ENCODE peak calls at places on chromosomes 11 and 22, in ten cellular contexts. One of them, this sample, is unnamed.

GRCh38 chr22:38110863-38111852 is 674 bp upstream of the BAIAP2L2 start:
- DNase-seq in cardiac muscle cell: no peak
- DNase-seq in psoas muscle: no peak
- DNase-seq in activated CD8-positive, alpha-beta T cell treated with anti-CD3 and anti-CD28 coated beads for 36 hours: no peak
- DNase-seq in fibroblast of the aortic adventitia: peak; percentile 46
- DNase-seq in mammary epithelial cell: no peak
- DNase-seq in HepG2: peak; percentile 49
- DNase-seq in WTC11: peak; percentile 63
- DNase-seq in prostate gland: no peak
- DNase-seq in right lobe of liver: peak; percentile 42
- DNase-seq in this sample: no peak

GRCh38 chr22:17897411-17897810 is 123.1 kb upstream of the BID start:
- DNase-seq in cardiac muscle cell: no peak
- DNase-seq in psoas muscle: no peak
- DNase-seq in activated CD8-positive, alpha-beta T cell treated with anti-CD3 and anti-CD28 coated beads for 36 hours: no peak
- DNase-seq in fibroblast of the aortic adventitia: no peak
- DNase-seq in mammary epithelial cell: peak; percentile 40
- DNase-seq in HepG2: peak; percentile 16
- DNase-seq in WTC11: no peak
- DNase-seq in prostate gland: no peak
- DNase-seq in right lobe of liver: no peak
- DNase-seq in this sample: no peak

GRCh38 chr22:35883028-35883620 is 145.5 kb downstream of the RBFOX2 start:
- DNase-seq in cardiac muscle cell: peak; percentile 18
- DNase-seq in psoas muscle: no peak
- DNase-seq in activated CD8-positive, alpha-beta T cell treated with anti-CD3 and anti-CD28 coated beads for 36 hours: no peak
- DNase-seq in fibroblast of the aortic adventitia: peak; percentile 55
- DNase-seq in mammary epithelial cell: peak; percentile 68
- DNase-seq in HepG2: no peak
- DNase-seq in WTC11: no peak
- DNase-seq in prostate gland: no peak
- DNase-seq in right lobe of liver: no peak
- DNase-seq in this sample: no peak

GRCh38 chr11:128451651-128452470 is 135.5 kb downstream of the ETS1 start:
- DNase-seq in cardiac muscle cell: no peak
- DNase-seq in psoas muscle: peak; percentile 77
- DNase-seq in activated CD8-positive, alpha-beta T cell treated with anti-CD3 and anti-CD28 coated beads for 36 hours: no peak
- DNase-seq in fibroblast of the aortic adventitia: peak; percentile 80
- DNase-seq in mammary epithelial cell: peak; percentile 44
- DNase-seq in HepG2: peak; percentile 82
- DNase-seq in WTC11: no peak
- DNase-seq in prostate gland: no peak
- DNase-seq in right lobe of liver: peak; percentile 59
- DNase-seq in this sample: no peak

GRCh38 chr11:100851129-100851528 is 164.0 kb downstream of the ARHGAP42 start:
- DNase-seq in cardiac muscle cell: no peak
- DNase-seq in psoas muscle: no peak
- DNase-seq in activated CD8-positive, alpha-beta T cell treated with anti-CD3 and anti-CD28 coated beads for 36 hours: no peak
- DNase-seq in fibroblast of the aortic adventitia: peak; percentile 49
- DNase-seq in mammary epithelial cell: peak; percentile 48
- DNase-seq in HepG2: no peak
- DNase-seq in WTC11: no peak
- DNase-seq in prostate gland: no peak
- DNase-seq in right lobe of liver: no peak
- DNase-seq in this sample: no peak

GRCh38 chr11:7272373-7272772 is 20.7 kb downstream of the SYT9 start:
- DNase-seq in cardiac muscle cell: no peak
- DNase-seq in psoas muscle: no peak
- DNase-seq in activated CD8-positive, alpha-beta T cell treated with anti-CD3 and anti-CD28 coated beads for 36 hours: no peak
- DNase-seq in fibroblast of the aortic adventitia: no peak
- DNase-seq in mammary epithelial cell: no peak
- DNase-seq in HepG2: no peak
- DNase-seq in WTC11: no peak
- DNase-seq in prostate gland: no peak
- DNase-seq in right lobe of liver: no peak
- DNase-seq in this sample: no peak

GRCh38 chr11:93738647-93739081 is 2.6 kb downstream of the TAF1D start:
- DNase-seq in cardiac muscle cell: no peak
- DNase-seq in psoas muscle: no peak
- DNase-seq in activated CD8-positive, alpha-beta T cell treated with anti-CD3 and anti-CD28 coated beads for 36 hours: no peak
- DNase-seq in fibroblast of the aortic adventitia: no peak
- DNase-seq in mammary epithelial cell: peak; percentile 41
- DNase-seq in HepG2: no peak
- DNase-seq in WTC11: no peak
- DNase-seq in prostate gland: no peak
- DNase-seq in right lobe of liver: no peak
- DNase-seq in this sample: no peak

GRCh38 chr11:22163394-22163797 is 29.5 kb upstream of the ANO5 start:
- DNase-seq in cardiac muscle cell: no peak
- DNase-seq in psoas muscle: no peak
- DNase-seq in activated CD8-positive, alpha-beta T cell treated with anti-CD3 and anti-CD28 coated beads for 36 hours: no peak
- DNase-seq in fibroblast of the aortic adventitia: no peak
- DNase-seq in mammary epithelial cell: peak; percentile 25
- DNase-seq in HepG2: no peak
- DNase-seq in WTC11: no peak
- DNase-seq in prostate gland: no peak
- DNase-seq in right lobe of liver: no peak
- DNase-seq in this sample: no peak

GRCh38 chr22:17264321-17265052 is 45.3 kb upstream of the ADA2 start:
- DNase-seq in cardiac muscle cell: peak; percentile 77
- DNase-seq in psoas muscle: peak; percentile 84
- DNase-seq in activated CD8-positive, alpha-beta T cell treated with anti-CD3 and anti-CD28 coated beads for 36 hours: no peak
- DNase-seq in fibroblast of the aortic adventitia: peak; percentile 2
- DNase-seq in mammary epithelial cell: no peak
- DNase-seq in HepG2: no peak
- DNase-seq in WTC11: peak; percentile 59
- DNase-seq in prostate gland: no peak
- DNase-seq in right lobe of liver: no peak
- DNase-seq in this sample: no peak

GRCh38 chr22:37884420-37884819 is 21.7 kb upstream of the MICALL1 start:
- DNase-seq in cardiac muscle cell: no peak
- DNase-seq in psoas muscle: no peak
- DNase-seq in activated CD8-positive, alpha-beta T cell treated with anti-CD3 and anti-CD28 coated beads for 36 hours: no peak
- DNase-seq in fibroblast of the aortic adventitia: peak; percentile 71
- DNase-seq in mammary epithelial cell: no peak
- DNase-seq in HepG2: no peak
- DNase-seq in WTC11: no peak
- DNase-seq in prostate gland: no peak
- DNase-seq in right lobe of liver: no peak
- DNase-seq in this sample: no peak

GRCh38 chr22:20946080-20946986 is 20.7 kb upstream of the AIFM3 start:
- DNase-seq in cardiac muscle cell: no peak
- DNase-seq in psoas muscle: no peak
- DNase-seq in activated CD8-positive, alpha-beta T cell treated with anti-CD3 and anti-CD28 coated beads for 36 hours: no peak
- DNase-seq in fibroblast of the aortic adventitia: peak; percentile 11
- DNase-seq in mammary epithelial cell: no peak
- DNase-seq in HepG2: no peak
- DNase-seq in WTC11: no peak
- DNase-seq in prostate gland: no peak
- DNase-seq in right lobe of liver: no peak
- DNase-seq in this sample: no peak

GRCh38 chr11:76131585-76131984 is 74.7 kb downstream of the WNT11 start:
- DNase-seq in cardiac muscle cell: peak; percentile 59
- DNase-seq in psoas muscle: no peak
- DNase-seq in activated CD8-positive, alpha-beta T cell treated with anti-CD3 and anti-CD28 coated beads for 36 hours: no peak
- DNase-seq in fibroblast of the aortic adventitia: peak; percentile 26
- DNase-seq in mammary epithelial cell: no peak
- DNase-seq in HepG2: no peak
- DNase-seq in WTC11: no peak
- DNase-seq in prostate gland: no peak
- DNase-seq in right lobe of liver: no peak
- DNase-seq in this sample: no peak

GRCh38 chr11:73715551-73715950 is 45.3 kb downstream of the RAB6A start:
- DNase-seq in cardiac muscle cell: no peak
- DNase-seq in psoas muscle: no peak
- DNase-seq in activated CD8-positive, alpha-beta T cell treated with anti-CD3 and anti-CD28 coated beads for 36 hours: no peak
- DNase-seq in fibroblast of the aortic adventitia: no peak
- DNase-seq in mammary epithelial cell: no peak
- DNase-seq in HepG2: no peak
- DNase-seq in WTC11: no peak
- DNase-seq in prostate gland: no peak
- DNase-seq in right lobe of liver: no peak
- DNase-seq in this sample: no peak

GRCh38 chr22:29208879-29209623 is 3.4 kb downstream of the EMID1 start:
- DNase-seq in cardiac muscle cell: no peak
- DNase-seq in psoas muscle: peak; percentile 70
- DNase-seq in activated CD8-positive, alpha-beta T cell treated with anti-CD3 and anti-CD28 coated beads for 36 hours: no peak
- DNase-seq in fibroblast of the aortic adventitia: no peak
- DNase-seq in mammary epithelial cell: no peak
- DNase-seq in HepG2: no peak
- DNase-seq in WTC11: no peak
- DNase-seq in prostate gland: no peak
- DNase-seq in right lobe of liver: no peak
- DNase-seq in this sample: peak; percentile 34

GRCh38 chr11:66334605-66335442 is 1.4 kb downstream of the RIN1 start:
- DNase-seq in cardiac muscle cell: no peak
- DNase-seq in psoas muscle: peak; percentile 56
- DNase-seq in activated CD8-positive, alpha-beta T cell treated with anti-CD3 and anti-CD28 coated beads for 36 hours: peak; percentile 25
- DNase-seq in fibroblast of the aortic adventitia: no peak
- DNase-seq in mammary epithelial cell: no peak
- DNase-seq in HepG2: no peak
- DNase-seq in WTC11: no peak
- DNase-seq in prostate gland: no peak
- DNase-seq in right lobe of liver: no peak
- DNase-seq in this sample: no peak

GRCh38 chr11:131954146-131954545 is 583.7 kb downstream of the NTM start:
- DNase-seq in cardiac muscle cell: no peak
- DNase-seq in psoas muscle: no peak
- DNase-seq in activated CD8-positive, alpha-beta T cell treated with anti-CD3 and anti-CD28 coated beads for 36 hours: no peak
- DNase-seq in fibroblast of the aortic adventitia: no peak
- DNase-seq in mammary epithelial cell: no peak
- DNase-seq in HepG2: no peak
- DNase-seq in WTC11: no peak
- DNase-seq in prostate gland: no peak
- DNase-seq in right lobe of liver: no peak
- DNase-seq in this sample: no peak
- TF ChIP-seq CTCF in cardiac muscle cell: no peak
- TF ChIP-seq CTCF in psoas muscle: no peak
- TF ChIP-seq CTCF in activated CD8-positive, alpha-beta T cell treated with anti-CD3 and anti-CD28 coated beads for 36 hours: no peak
- TF ChIP-seq CTCF in fibroblast of the aortic adventitia: no peak
- TF ChIP-seq CTCF in mammary epithelial cell: no peak
- TF ChIP-seq CTCF in HepG2: no peak
- TF ChIP-seq CTCF in WTC11: no peak
- TF ChIP-seq CTCF in prostate gland: no peak
- TF ChIP-seq CTCF in right lobe of liver: no peak
- TF ChIP-seq CTCF in this sample: no peak

DNA sequence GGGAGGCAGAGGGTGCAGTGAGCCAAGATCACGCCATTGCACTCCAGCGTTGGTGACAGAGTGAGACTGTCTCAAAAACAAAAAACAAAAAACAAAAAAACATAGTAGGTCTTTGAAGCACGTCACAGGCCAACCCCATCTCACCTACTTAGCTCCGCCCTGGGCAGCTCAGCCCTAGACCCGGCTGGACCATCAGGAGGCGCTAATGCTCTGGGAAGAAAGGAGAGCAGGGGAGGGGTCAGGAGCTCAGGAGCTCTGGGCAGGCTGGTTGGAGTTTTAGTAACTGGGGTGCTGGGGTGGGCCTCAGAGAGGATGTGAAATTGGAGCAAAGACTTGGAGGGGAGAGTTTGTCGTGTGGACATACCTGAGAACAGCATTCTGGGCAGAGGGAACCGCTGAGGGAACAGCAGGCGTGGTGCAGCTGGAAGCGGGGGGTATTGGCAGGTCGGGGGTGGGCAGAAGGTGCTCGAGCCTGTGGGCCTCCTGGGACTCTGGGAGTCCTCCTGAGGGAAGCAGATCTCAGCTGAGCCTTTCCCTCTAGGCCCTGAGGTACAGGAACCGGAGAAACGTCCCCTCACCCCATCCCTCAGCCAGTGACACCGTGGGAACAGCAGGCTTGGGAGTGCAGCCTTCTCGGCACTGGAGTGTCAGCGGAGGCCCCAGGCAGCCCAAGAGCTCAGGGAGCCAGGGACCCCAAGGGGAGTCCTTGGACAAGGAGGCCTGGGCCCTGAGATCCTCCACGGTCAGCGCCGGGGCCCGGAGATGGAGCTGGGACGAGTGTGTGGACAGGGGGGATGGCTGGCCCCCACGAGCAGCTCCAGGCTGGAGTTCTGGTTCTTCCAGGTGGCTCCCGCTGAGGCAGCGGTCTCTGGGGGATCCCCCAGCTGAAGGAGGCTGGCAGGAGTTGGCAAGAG is 2.2 kb upstream of the RPS6KA4 start:
- DNase-seq in cardiac muscle cell: peak; percentile 84
- DNase-seq in psoas muscle: peak; percentile 49
- DNase-seq in activated CD8-positive, alpha-beta T cell treated with anti-CD3 and anti-CD28 coated beads for 36 hours: peak; percentile 70
- DNase-seq in fibroblast of the aortic adventitia: peak; percentile 41
- DNase-seq in mammary epithelial cell: no peak
- DNase-seq in HepG2: peak; percentile 65
- DNase-seq in WTC11: peak; percentile 93
- DNase-seq in prostate gland: no peak
- DNase-seq in right lobe of liver: no peak
- DNase-seq in this sample: no peak
- TF ChIP-seq CTCF in cardiac muscle cell: peak; percentile 47
- TF ChIP-seq CTCF in psoas muscle: no peak
- TF ChIP-seq CTCF in activated CD8-positive, alpha-beta T cell treated with anti-CD3 and anti-CD28 coated beads for 36 hours: no peak
- TF ChIP-seq CTCF in fibroblast of the aortic adventitia: peak; percentile 50
- TF ChIP-seq CTCF in mammary epithelial cell: peak; percentile 38
- TF ChIP-seq CTCF in HepG2: peak; percentile 71
- TF ChIP-seq CTCF in WTC11: peak; percentile 23
- TF ChIP-seq CTCF in prostate gland: no peak
- TF ChIP-seq CTCF in right lobe of liver: no peak
- TF ChIP-seq CTCF in this sample: no peak

GRCh38 chr11:124551987-124552386 is 8.5 kb upstream of the OR8B12 start:
- DNase-seq in cardiac muscle cell: no peak
- DNase-seq in psoas muscle: no peak
- DNase-seq in activated CD8-positive, alpha-beta T cell treated with anti-CD3 and anti-CD28 coated beads for 36 hours: no peak
- DNase-seq in fibroblast of the aortic adventitia: peak; percentile 1
- DNase-seq in mammary epithelial cell: no peak
- DNase-seq in HepG2: no peak
- DNase-seq in WTC11: no peak
- DNase-seq in prostate gland: no peak
- DNase-seq in right lobe of liver: no peak
- DNase-seq in this sample: no peak

GRCh38 chr11:124556828-124557227 is 13.0 kb upstream of the OR8A1 start:
- DNase-seq in cardiac muscle cell: no peak
- DNase-seq in psoas muscle: no peak
- DNase-seq in activated CD8-positive, alpha-beta T cell treated with anti-CD3 and anti-CD28 coated beads for 36 hours: no peak
- DNase-seq in fibroblast of the aortic adventitia: no peak
- DNase-seq in mammary epithelial cell: no peak
- DNase-seq in HepG2: no peak
- DNase-seq in WTC11: no peak
- DNase-seq in prostate gland: no peak
- DNase-seq in right lobe of liver: no peak
- DNase-seq in this sample: no peak

GRCh38 chr11:124551189-124551588 is 7.7 kb upstream of the OR8B12 start:
- DNase-seq in cardiac muscle cell: no peak
- DNase-seq in psoas muscle: no peak
- DNase-seq in activated CD8-positive, alpha-beta T cell treated with anti-CD3 and anti-CD28 coated beads for 36 hours: no peak
- DNase-seq in fibroblast of the aortic adventitia: no peak
- DNase-seq in mammary epithelial cell: no peak
- DNase-seq in HepG2: peak; percentile 1
- DNase-seq in WTC11: no peak
- DNase-seq in prostate gland: no peak
- DNase-seq in right lobe of liver: no peak
- DNase-seq in this sample: no peak
- TF ChIP-seq CTCF in cardiac muscle cell: no peak
- TF ChIP-seq CTCF in psoas muscle: no peak
- TF ChIP-seq CTCF in activated CD8-positive, alpha-beta T cell treated with anti-CD3 and anti-CD28 coated beads for 36 hours: no peak
- TF ChIP-seq CTCF in fibroblast of the aortic adventitia: no peak
- TF ChIP-seq CTCF in mammary epithelial cell: no peak
- TF ChIP-seq CTCF in HepG2: no peak
- TF ChIP-seq CTCF in WTC11: no peak
- TF ChIP-seq CTCF in prostate gland: no peak
- TF ChIP-seq CTCF in right lobe of liver: no peak
- TF ChIP-seq CTCF in this sample: no peak

GRCh38 chr11:1293619-1294015 is 15.8 kb downstream of the TOLLIP start:
- DNase-seq in cardiac muscle cell: no peak
- DNase-seq in psoas muscle: peak; percentile 74
- DNase-seq in activated CD8-positive, alpha-beta T cell treated with anti-CD3 and anti-CD28 coated beads for 36 hours: peak; percentile 45
- DNase-seq in fibroblast of the aortic adventitia: no peak
- DNase-seq in mammary epithelial cell: no peak
- DNase-seq in HepG2: no peak
- DNase-seq in WTC11: no peak
- DNase-seq in prostate gland: no peak
- DNase-seq in right lobe of liver: peak; percentile 74
- DNase-seq in this sample: no peak
- TF ChIP-seq CTCF in cardiac muscle cell: peak; percentile 19
- TF ChIP-seq CTCF in psoas muscle: peak; percentile 51
- TF ChIP-seq CTCF in activated CD8-positive, alpha-beta T cell treated with anti-CD3 and anti-CD28 coated beads for 36 hours: peak; percentile 20
- TF ChIP-seq CTCF in fibroblast of the aortic adventitia: no peak
- TF ChIP-seq CTCF in mammary epithelial cell: no peak
- TF ChIP-seq CTCF in HepG2: peak; percentile 68
- TF ChIP-seq CTCF in WTC11: no peak
- TF ChIP-seq CTCF in prostate gland: peak; percentile 46
- TF ChIP-seq CTCF in right lobe of liver: peak; percentile 54
- TF ChIP-seq CTCF in this sample: no peak